ENCODE peak calls at places on chromosomes 5 and 9, in eight cellular contexts. V is neuronal stem cell; A is adrenal gland; Z is CD4-positive, CD25-positive, alpha-beta regulatory T cell; T is CD8-positive, alpha-beta T cell; R is MM.1S; N is OCI-LY7; P is body of pancreas. C is an unnamed sample. For H3K4me1, the result is how much of the 10 kb centered on the place peaks cover.

GRCh38 chr9:91395553-91396470 is 27.8 kb downstream of the NFIL3 start:
- DNase-seq in R (peak), P (no peak), N (peak), V (no peak), T (no peak), Z (peak), A (no peak), C (no peak)

GRCh38 chr9:88583901-88584596 is 49.1 kb downstream of the NXNL2 start:
- DNase-seq in A (no peak), N (peak), R (no peak), T (no peak), P (no peak), V (no peak), Z (no peak), C (no peak)

GRCh38 chr5:58773744-58774441 is 191.0 kb downstream of the RAB3C start:
- DNase-seq in N (no peak), A (peak), R (no peak), T (no peak), Z (no peak), V (no peak), P (peak), C (no peak)

GRCh38 chr5:80223561-80223960 is 32.3 kb downstream of the SERINC5 start:
- DNase-seq in N (no peak), R (no peak), A (no peak), Z (no peak), V (no peak), T (no peak), P (no peak), C (no peak)

GRCh38 chr9:130680836-130681768 is 12.5 kb upstream of the EXOSC2 start:
- DNase-seq in Z (peak), A (peak), N (peak), T (peak), P (peak), V (no peak), R (peak), C (peak)

GRCh38 chr9:27784999-27785713 is 211.9 kb upstream of the C9orf72 start:
- DNase-seq in Z (no peak), P (no peak), N (no peak), R (no peak), A (no peak), V (no peak), T (no peak), C (no peak)

GRCh38 chr5:138275379-138275782 is 960 bp upstream of the GFRA3 start:
- DNase-seq in P (no peak), A (no peak), R (no peak), N (no peak), Z (no peak), T (no peak), V (no peak), C (no peak)

GRCh38 chr9:99189186-99189585 is 32.6 kb downstream of the ALG2 start:
- DNase-seq in T (no peak), P (no peak), V (no peak), Z (no peak), R (no peak), N (no peak), A (no peak), C (no peak)

GRCh38 chr9:84296146-84296843 is 44.3 kb downstream of the SLC28A3 start:
- DNase-seq in N (no peak), R (peak), Z (peak), T (no peak), V (no peak), A (peak), P (peak), C (no peak)

GRCh38 chr5:135193213-135194125 is 159.4 kb upstream of the PITX1 start:
- DNase-seq in A (no peak), P (no peak), N (no peak), Z (no peak), T (no peak), V (no peak), R (no peak), C (no peak)

GRCh38 chr5:98433673-98434072 is 339.8 kb upstream of the RGMB start:
- DNase-seq in T (no peak), P (no peak), N (no peak), A (no peak), R (no peak), V (no peak), Z (no peak), C (no peak)

GRCh38 chr9:128683340-128684064 is 5.5 kb upstream of the SET start:
- DNase-seq in P (peak), T (no peak), N (peak), V (peak), Z (peak), A (peak), R (peak), C (no peak)

GRCh38 chr9:130866474-130866965 is 30.1 kb downstream of the QRFP start:
- DNase-seq in N (peak), P (peak), Z (peak), V (peak), R (peak), T (peak), A (peak), C (peak)

GRCh38 chr5:60843693-60844428 is at the start of gene ELOVL7:
- DNase-seq in N (no peak), T (peak), P (peak), A (peak), Z (peak), V (peak), R (peak), C (no peak)

GRCh38 chr9:87880116-87880515 is 2.6 kb upstream of the SPATA31E1 start:
- DNase-seq in P (no peak), A (no peak), T (no peak), R (no peak), V (no peak), Z (no peak), N (no peak), C (no peak)

GRCh38 chr5:147822686-147823491 is 8.6 kb downstream of the SPINK1 start:
- DNase-seq in P (peak), V (peak), R (peak), A (peak), Z (peak), N (peak), T (peak), C (no peak)

GRCh38 chr9:87184956-87185642 is 237.8 kb upstream of the GAS1 start:
- DNase-seq in Z (no peak), P (no peak), R (no peak), A (no peak), V (no peak), T (no peak), N (no peak), C (no peak)

GRCh38 chr5:171957591-171958251 is 48.7 kb downstream of the FBXW11 start:
- DNase-seq in N (no peak), P (peak), T (peak), R (no peak), V (no peak), Z (peak), A (peak), C (no peak)
- H3K4me1 ChIP-seq in N (under half), P (half or more), T (under half), R (under half), V (under half), Z (under half), A (half or more), C (under half)

GRCh38 chr5:142931896-142932686 is 161.9 kb downstream of the ARHGAP26 start:
- DNase-seq in Z (no peak), T (no peak), R (no peak), V (no peak), N (no peak), P (no peak), A (peak), C (no peak)

GRCh38 chr5:142934335-142934734 is 164.2 kb downstream of the ARHGAP26 start:
- DNase-seq in T (no peak), N (no peak), V (no peak), A (no peak), P (no peak), R (no peak), Z (no peak), C (no peak)

GRCh38 chr5:142926549-142926948 is 156.4 kb downstream of the ARHGAP26 start:
- DNase-seq in Z (no peak), N (no peak), T (no peak), A (no peak), V (no peak), P (peak), R (peak), C (no peak)

GRCh38 chr5:142929602-142930001 is 159.4 kb downstream of the ARHGAP26 start:
- DNase-seq in P (peak), V (no peak), T (peak), A (no peak), Z (no peak), R (no peak), N (no peak), C (no peak)

GRCh38 chr5:142930395-142930794 is 160.2 kb downstream of the ARHGAP26 start:
- DNase-seq in P (no peak), R (no peak), Z (no peak), V (no peak), T (no peak), A (no peak), N (no peak), C (no peak)
- H3K4me1 ChIP-seq in P (under half), R (under half), Z (under half), V (under half), T (under half), A (under half), N (under half), C (under half)

GRCh38 chr9:132384376-132384775 is 22.3 kb downstream of the TTF1 start:
- DNase-seq in A (no peak), R (no peak), V (no peak), T (no peak), Z (no peak), N (peak), P (no peak), C (no peak)

GRCh38 chr9:132381966-132382541 is 24.6 kb downstream of the TTF1 start:
- DNase-seq in A (no peak), N (peak), V (no peak), Z (peak), R (peak), T (no peak), P (peak), C (no peak)

DNA sequence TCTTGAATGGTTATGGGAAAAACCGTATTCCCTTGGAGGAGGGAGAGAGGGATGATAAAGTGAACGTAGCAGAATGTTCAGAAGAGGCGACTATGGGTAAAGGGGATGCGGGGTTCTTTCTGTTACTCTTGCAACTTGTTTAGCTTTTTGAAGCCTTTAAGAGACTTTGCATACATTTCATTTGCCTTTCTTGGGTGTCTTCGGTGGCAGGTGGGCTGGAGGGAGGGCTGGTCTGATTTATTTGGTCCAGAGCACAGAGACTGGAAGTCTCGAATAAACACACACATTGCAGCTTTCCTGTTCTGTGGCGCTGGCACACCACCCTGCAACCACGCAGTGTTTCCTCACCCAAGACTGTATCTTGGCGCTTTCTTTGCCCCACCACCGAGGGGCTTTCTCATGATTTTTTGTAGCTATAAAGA is 23.2 kb downstream of the TTF1 start:
- DNase-seq in R (no peak), T (no peak), P (no peak), N (peak), A (no peak), Z (no peak), V (no peak), C (no peak)
- H3K4me1 ChIP-seq in R (under half), T (under half), P (under half), N (half or more), A (under half), Z (under half), V (under half), C (under half)

GRCh38 chr5:150511641-150512367 is 3.9 kb downstream of the NDST1 start:
- DNase-seq in N (no peak), Z (no peak), R (no peak), V (no peak), A (peak), P (no peak), T (no peak), C (no peak)
- H3K4me1 ChIP-seq in N (under half), Z (under half), R (under half), V (under half), A (half or more), P (half or more), T (under half), C (under half)

DNA sequence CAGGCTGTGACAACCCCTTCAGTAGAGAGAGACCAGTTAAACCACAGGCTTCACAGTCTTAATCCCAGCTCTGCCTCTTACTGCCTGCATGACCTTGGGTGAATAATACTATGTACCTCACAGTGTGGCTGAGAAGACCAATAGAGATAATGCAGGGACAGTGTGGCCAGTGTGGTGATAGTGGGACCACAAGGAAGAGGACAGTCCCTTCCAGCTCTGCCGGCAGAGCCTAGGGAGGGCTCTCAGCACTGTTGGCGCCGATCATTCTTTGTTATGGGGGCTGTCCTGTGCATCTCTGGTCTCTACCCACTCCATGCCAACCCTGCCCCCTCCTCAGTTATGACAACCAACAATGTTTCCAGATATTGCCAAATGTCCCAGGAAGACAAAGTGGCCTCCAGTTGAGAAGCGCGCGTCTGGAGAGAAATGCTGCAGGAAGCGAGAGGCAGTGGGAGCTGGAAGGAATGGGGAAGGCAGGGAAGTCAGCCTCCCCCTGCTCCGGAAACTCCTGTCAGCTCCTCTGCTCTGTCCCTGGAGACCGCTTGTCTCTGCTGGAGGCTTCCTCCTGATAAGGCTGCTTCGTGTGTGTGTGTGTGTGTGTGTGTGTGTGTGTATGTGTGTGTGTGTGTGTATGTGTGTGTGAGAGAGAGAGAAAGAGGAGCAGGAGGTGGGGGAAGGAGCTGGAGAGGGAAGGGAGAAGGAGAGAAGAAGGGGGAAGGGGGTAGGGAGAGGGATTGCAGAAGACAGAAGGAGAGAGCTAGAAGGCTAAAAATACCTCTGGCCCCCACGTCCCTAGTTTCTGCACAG is 31.8 kb upstream of the FABP6 start:
- DNase-seq in A (peak), V (no peak), P (peak), T (no peak), R (no peak), N (no peak), Z (no peak), C (no peak)
- H3K4me1 ChIP-seq in A (under half), V (under half), P (under half), T (under half), R (under half), N (under half), Z (under half), C (under half)

GRCh38 chr5:158753354-158753753 is 346.4 kb downstream of the EBF1 start:
- DNase-seq in N (peak), R (no peak), T (no peak), P (no peak), Z (no peak), V (no peak), A (no peak), C (no peak)

GRCh38 chr5:158752656-158752973 is 347.1 kb downstream of the EBF1 start:
- DNase-seq in R (no peak), T (no peak), Z (no peak), V (no peak), P (no peak), A (no peak), N (no peak), C (no peak)

GRCh38 chr5:158755221-158755620 is 344.5 kb downstream of the EBF1 start:
- DNase-seq in Z (no peak), R (no peak), N (peak), T (no peak), V (no peak), A (no peak), P (no peak), C (no peak)

GRCh38 chr5:158754018-158754514 is 345.6 kb downstream of the EBF1 start:
- DNase-seq in R (no peak), P (no peak), A (no peak), Z (no peak), N (no peak), V (no peak), T (no peak), C (no peak)

GRCh38 chr5:158751961-158752655 is 347.6 kb downstream of the EBF1 start:
- DNase-seq in A (no peak), Z (no peak), P (no peak), T (no peak), R (no peak), V (no peak), N (peak), C (no peak)
- H3K4me1 ChIP-seq in A (under half), Z (under half), P (under half), T (under half), R (under half), V (under half), N (half or more), C (under half)

GRCh38 chr5:142777858-142778257 is 7.7 kb downstream of the ARHGAP26 start:
- DNase-seq in T (no peak), R (no peak), Z (no peak), A (no peak), P (no peak), V (no peak), N (no peak), C (no peak)
- H3K4me1 ChIP-seq in T (under half), R (under half), Z (under half), A (under half), P (under half), V (under half), N (under half), C (under half)

GRCh38 chr5:179825655-179826182 is 5.0 kb downstream of the SQSTM1 start:
- DNase-seq in R (no peak), A (no peak), Z (no peak), V (no peak), P (no peak), N (no peak), T (no peak), C (no peak)

GRCh38 chr5:179822059-179822432 is 1.3 kb downstream of the SQSTM1 start:
- DNase-seq in Z (no peak), V (no peak), R (no peak), P (no peak), N (no peak), A (no peak), T (no peak), C (no peak)

GRCh38 chr5:179822444-179822990 is 1.8 kb downstream of the SQSTM1 start:
- DNase-seq in R (no peak), Z (no peak), N (no peak), A (peak), T (no peak), V (no peak), P (no peak), C (no peak)

GRCh38 chr5:179824745-179825112 is 4.0 kb downstream of the SQSTM1 start:
- DNase-seq in T (no peak), V (no peak), R (no peak), A (no peak), P (no peak), N (no peak), Z (no peak), C (no peak)

GRCh38 chr5:179823937-179824744 is 3.4 kb downstream of the SQSTM1 start:
- DNase-seq in R (no peak), V (no peak), Z (no peak), T (no peak), A (peak), N (no peak), P (no peak), C (no peak)
- H3K4me1 ChIP-seq in R (under half), V (under half), Z (under half), T (under half), A (half or more), N (under half), P (half or more), C (under half)

C was measured in naive thymus-derived CD4-positive, alpha-beta T cell.